ENCODE peak calls at places on chromosome 7, in six cellular contexts. Z is bronchial epithelial cell; Y is hippocampal formation; L is Right ventricle myocardium superior; S is activated CD4-positive, CD25-positive, alpha-beta regulatory T cell treated with anti-CD3 and anti-CD28 coated beads, Interleukin-2, amount 50 U/mL, for 72 hours; M is MCF 10A. X is an unnamed sample.

GRCh38 chr7:92179393-92179924 is 517 bp upstream of the LRRD1 start:
- DNase-seq in Z (no peak), Y (peak), L (no peak), S (no peak), M (no peak), X (no peak)

GRCh38 chr7:51020944-51021343 is 238.2 kb upstream of the GRB10 start:
- DNase-seq in Z (no peak), Y (no peak), L (no peak), S (no peak), M (no peak), X (no peak)

GRCh38 chr7:19215421-19215820 is 70.2 kb upstream of the FERD3L start:
- DNase-seq in Z (no peak), Y (no peak), L (no peak), S (no peak), M (no peak), X (no peak)

GRCh38 chr7:155914341-155914740 is 102.1 kb upstream of the SHH start:
- DNase-seq in Z (no peak), Y (no peak), L (no peak), S (no peak), M (no peak), X (no peak)

GRCh38 chr7:96408881-96409280 is 87.0 kb upstream of the SLC25A13 start:
- DNase-seq in Z (no peak), Y (no peak), L (no peak), S (no peak), M (no peak), X (peak)

GRCh38 chr7:68994841-68995240 is 603.4 kb upstream of the AUTS2 start:
- DNase-seq in Z (no peak), Y (no peak), L (no peak), S (no peak), M (no peak), X (no peak)

GRCh38 chr7:142231716-142232115 is 26.1 kb downstream of the PRSS58 start:
- DNase-seq in Z (no peak), Y (no peak), L (no peak), S (no peak), M (peak), X (no peak)

GRCh38 chr7:111796671-111797070 is 234.4 kb upstream of the IMMP2L start:
- DNase-seq in Z (peak), Y (no peak), L (no peak), S (no peak), M (peak), X (no peak)

GRCh38 chr7:137772221-137772620 is 74.6 kb downstream of the DGKI start:
- DNase-seq in Z (no peak), Y (no peak), L (no peak), S (no peak), M (no peak), X (no peak)

GRCh38 chr7:41695661-41696322 is 7.1 kb downstream of the INHBA start:
- DNase-seq in Z (no peak), Y (no peak), L (no peak), S (no peak), M (no peak), X (no peak)

GRCh38 chr7:144386741-144387140 is 16.8 kb downstream of the NOBOX start:
- DNase-seq in Z (peak), Y (no peak), L (no peak), S (no peak), M (peak), X (no peak)

GRCh38 chr7:148503900-148504487 is 86.6 kb upstream of the C7orf33 start:
- DNase-seq in Z (peak), Y (no peak), L (no peak), S (no peak), M (peak), X (no peak)

GRCh38 chr7:31517513-31517912 is 3.6 kb downstream of the ITPRID1 start:
- DNase-seq in Z (no peak), Y (no peak), L (no peak), S (no peak), M (no peak), X (no peak)

GRCh38 chr7:102089175-102090098 is 197.2 kb upstream of the SH2B2 start:
- DNase-seq in Z (no peak), Y (no peak), L (no peak), S (no peak), M (no peak), X (no peak)

X was measured in left lung.